ENCODE peak calls at places on chromosomes 11 and 22, in nine cellular contexts. F is SJSA1, M is colonic mucosa, G is adipocyte, L is brain microvascular endothelial cell, P is sigmoid colon, B is spleen, N is ovary, R is lower lobe of right lung. K is an unnamed sample. For H3K27me3, the result is how much of the 10 kb centered on the place peaks cover.

GRCh38 chr11:6646631-6647281 is 8.9 kb downstream of the DCHS1 start:
- DNase-seq in P (peak), G (peak), L (no peak), R (no peak), F (no peak), N (peak), M (peak), B (peak), K (peak)

GRCh38 chr22:46653596-46653995 is 33.4 kb downstream of the GRAMD4 start:
- DNase-seq in N (no peak), L (no peak), M (no peak), F (no peak), R (no peak), G (no peak), P (no peak), B (no peak), K (no peak)

GRCh38 chr11:130156108-130157022 is 3.2 kb upstream of the ST14 start:
- DNase-seq in B (no peak), F (peak), L (peak), N (no peak), G (no peak), R (no peak), M (peak), P (no peak), K (no peak)

GRCh38 chr11:55714982-55715888 is 53.2 kb downstream of the OR4C6 start:
- DNase-seq in M (no peak), R (no peak), F (no peak), P (no peak), G (no peak), L (no peak), N (no peak), B (no peak), K (no peak)

GRCh38 chr11:97622795-97623194 is 1233.0 kb downstream of the JRKL start:
- DNase-seq in F (no peak), R (no peak), L (no peak), B (no peak), G (no peak), P (no peak), N (no peak), M (no peak), K (no peak)

GRCh38 chr11:17208257-17208999 is 642 bp upstream of the PIK3C2A start:
- DNase-seq in L (peak), N (no peak), B (no peak), F (no peak), P (no peak), R (no peak), M (peak), G (peak), K (peak)

GRCh38 chr11:101442936-101443521 is 140.8 kb downstream of the TRPC6 start:
- DNase-seq in M (no peak), F (no peak), G (peak), B (no peak), L (no peak), N (no peak), P (no peak), R (no peak), K (no peak)

GRCh38 chr11:32861850-32862577 is 30.6 kb upstream of the QSER1 start:
- DNase-seq in B (no peak), R (no peak), G (no peak), M (no peak), N (no peak), P (no peak), F (no peak), L (no peak), K (no peak)

DNA sequence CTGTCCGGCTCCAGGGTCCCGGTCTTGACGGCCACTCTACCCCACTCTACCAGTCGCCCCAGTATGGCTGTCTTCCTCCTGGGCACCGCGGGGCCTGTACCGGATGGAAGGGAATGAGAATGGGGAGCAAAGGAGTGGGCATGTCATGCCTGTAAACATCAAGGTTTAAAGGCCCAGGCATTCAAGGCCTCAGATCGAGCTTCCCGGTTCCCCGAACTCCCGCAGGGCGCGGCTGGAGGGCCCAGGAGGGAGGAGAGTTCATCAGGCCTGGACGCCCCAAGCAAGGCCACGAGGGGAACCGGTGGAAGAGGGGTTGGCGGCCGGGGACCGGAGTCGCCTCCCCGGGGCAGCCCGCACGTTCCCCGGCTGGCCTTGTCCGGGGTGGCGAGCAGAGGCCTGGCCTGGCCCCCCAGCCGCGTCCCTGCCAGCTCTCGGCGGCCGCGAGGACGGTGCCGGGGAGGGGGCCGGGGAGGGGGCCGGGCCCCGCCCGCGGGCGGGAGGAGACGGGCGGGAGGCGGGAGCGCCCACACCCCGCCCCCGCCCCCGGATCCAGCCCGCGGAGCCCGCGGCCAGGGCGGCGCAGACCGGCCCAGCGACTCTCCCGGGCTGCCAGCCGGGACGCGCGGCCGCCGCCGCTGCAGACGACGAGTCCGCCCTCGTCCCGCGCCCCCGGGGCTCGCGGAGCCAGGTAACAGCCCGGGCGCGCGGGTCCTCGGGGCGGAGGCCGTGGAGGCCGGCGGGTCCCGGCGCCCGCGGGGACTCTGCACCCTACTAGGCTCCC is at the start of gene CDC42EP1:
- DNase-seq in N (peak), M (peak), R (peak), F (peak), L (no peak), B (no peak), G (peak), P (peak), K (no peak)
- H3K27me3 ChIP-seq in N (under half), M (under half), R (under half), F (under half), L (under half), B (under half), G (under half), P (under half), K (under half)

GRCh38 chr11:20668844-20669832 is at the start of gene NELL1:
- DNase-seq in B (no peak), M (no peak), R (no peak), N (no peak), P (no peak), G (no peak), L (no peak), F (no peak), K (no peak)

GRCh38 chr11:20672575-20672974 is 3.2 kb downstream of the NELL1 start:
- DNase-seq in R (no peak), P (no peak), F (no peak), N (no peak), B (no peak), G (peak), L (no peak), M (no peak), K (no peak)

GRCh38 chr11:20669833-20670684 is 673 bp downstream of the NELL1 start:
- DNase-seq in N (no peak), F (no peak), P (no peak), M (no peak), B (no peak), L (no peak), G (no peak), R (no peak), K (no peak)

GRCh38 chr11:20671856-20672546 is 2.6 kb downstream of the NELL1 start:
- DNase-seq in L (no peak), R (no peak), P (no peak), M (no peak), G (no peak), F (no peak), N (no peak), B (no peak), K (no peak)

GRCh38 chr11:20670932-20671403 is 1.6 kb downstream of the NELL1 start:
- DNase-seq in M (no peak), R (no peak), N (no peak), G (no peak), F (no peak), L (no peak), P (no peak), B (no peak), K (no peak)
- H3K27me3 ChIP-seq in M (under half), R (under half), N (under half), G (half or more), F (under half), L (under half), P (under half), B (half or more), K (under half)

DNA sequence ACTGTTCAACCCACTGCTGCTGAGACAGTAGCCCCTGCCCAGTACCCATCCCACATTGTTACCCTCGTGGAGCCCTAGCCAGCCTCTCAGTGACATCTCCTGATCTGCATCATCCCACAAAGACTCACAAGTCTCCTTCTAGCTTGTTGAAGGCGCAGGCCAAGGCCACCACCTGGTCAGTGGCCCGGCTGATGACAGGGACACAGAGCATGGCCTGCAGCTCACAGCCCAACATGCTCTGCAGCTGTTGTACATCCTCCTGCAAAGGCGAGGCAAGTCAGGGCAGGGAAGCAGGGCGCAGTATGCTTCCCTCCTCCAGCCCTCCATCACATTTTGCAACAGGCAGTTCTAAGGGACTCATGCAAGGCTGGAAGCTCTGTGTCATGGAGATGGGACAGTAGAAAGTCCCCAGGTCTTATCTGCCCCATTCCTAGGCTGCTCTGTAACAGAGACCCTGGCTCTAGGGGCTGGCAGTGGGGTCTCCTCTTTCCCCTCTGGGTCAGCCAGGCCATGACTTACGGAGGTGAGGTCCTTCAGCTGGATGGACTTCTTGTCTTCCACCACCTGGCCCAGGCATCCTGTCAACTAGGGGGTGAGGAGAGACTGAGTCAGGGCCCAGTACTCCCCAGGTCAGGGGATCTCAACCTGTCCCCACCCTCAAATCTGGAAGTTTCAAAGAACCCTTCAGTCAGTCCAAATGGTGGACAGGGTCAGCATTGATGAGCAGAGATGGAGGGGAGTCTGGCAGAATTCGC is 85.4 kb downstream of the PDE2A start:
- DNase-seq in R (no peak), G (no peak), M (no peak), B (no peak), L (no peak), N (no peak), F (no peak), P (peak), K (no peak)
- H3K27me3 ChIP-seq in R (half or more), G (half or more), M (under half), B (under half), L (under half), N (under half), F (under half), P (under half), K (under half)

DNA sequence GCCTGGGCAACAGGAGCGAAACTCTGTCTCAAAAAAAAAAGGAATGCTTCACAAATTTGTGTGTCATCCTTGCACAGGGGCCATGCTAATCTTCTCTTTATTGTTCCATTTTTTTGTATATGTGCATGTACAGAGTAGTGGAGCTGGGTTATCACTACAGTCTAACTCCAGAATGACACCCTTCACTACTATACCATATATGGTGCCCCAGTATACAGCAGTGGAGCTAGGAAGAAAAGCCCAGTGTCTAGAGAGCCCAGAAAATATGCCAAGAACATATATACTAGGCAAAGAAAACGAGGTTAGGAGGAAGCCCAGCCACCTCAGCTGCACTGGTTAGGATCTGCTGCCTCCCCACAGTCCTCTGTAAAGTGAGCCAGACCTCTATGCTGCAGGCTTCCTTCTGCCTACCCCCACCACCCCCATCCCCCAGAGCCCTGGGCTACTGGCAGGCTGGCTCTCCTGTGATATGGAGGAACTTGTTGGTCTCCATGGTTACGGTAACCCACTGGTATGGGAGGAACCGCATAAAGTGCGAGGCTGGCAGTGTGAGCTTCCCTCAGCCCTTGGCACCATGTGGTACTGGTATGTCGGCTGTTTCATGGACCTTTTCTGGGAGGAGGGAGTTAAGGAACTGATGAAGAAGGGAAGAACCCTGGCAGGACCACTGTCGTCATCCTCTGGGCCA is 34.3 kb downstream of the RCOR2 start:
- DNase-seq in N (no peak), P (no peak), M (no peak), R (peak), B (peak), G (no peak), F (no peak), L (no peak), K (no peak)
- H3K27me3 ChIP-seq in N (under half), P (under half), M (under half), R (under half), B (under half), G (under half), F (under half), L (under half), K (under half)

DNA sequence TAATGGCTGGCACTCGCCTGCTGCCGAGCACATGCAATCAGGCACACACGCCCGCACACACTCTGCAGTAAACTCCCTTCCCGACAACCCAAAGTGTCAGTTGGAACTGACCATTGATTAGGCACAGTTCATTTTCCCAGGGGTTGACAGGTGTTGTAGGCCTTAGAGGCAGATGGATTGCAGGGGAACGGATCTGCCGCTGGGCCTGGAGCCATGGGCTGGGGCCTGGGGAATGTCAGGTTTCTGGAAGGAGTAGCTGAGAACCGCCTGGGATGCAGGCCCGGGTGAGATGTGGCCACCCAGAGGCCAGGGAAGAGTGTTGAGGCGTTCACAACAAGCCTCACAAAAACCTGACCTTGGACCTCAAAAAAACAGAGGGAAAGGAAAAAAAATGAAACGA is 313.6 kb downstream of the BUD13 start:
- DNase-seq in L (no peak), R (no peak), P (peak), M (peak), F (no peak), G (no peak), N (peak), B (no peak), K (no peak)
- H3K27me3 ChIP-seq in L (under half), R (under half), P (under half), M (under half), F (under half), G (under half), N (under half), B (under half), K (under half)

GRCh38 chr11:71284525-71285092 is 32.2 kb upstream of the SHANK2 start:
- DNase-seq in G (no peak), P (peak), R (no peak), N (no peak), M (peak), F (no peak), B (no peak), L (no peak), K (no peak)

GRCh38 chr11:71282581-71283351 is 30.4 kb upstream of the SHANK2 start:
- DNase-seq in M (peak), R (no peak), B (no peak), N (no peak), F (no peak), G (no peak), P (peak), L (no peak), K (peak)

GRCh38 chr11:71285111-71285510 is 32.7 kb upstream of the SHANK2 start:
- DNase-seq in F (no peak), L (no peak), M (no peak), B (peak), R (no peak), N (no peak), P (peak), G (no peak), K (no peak)

GRCh38 chr11:71283960-71284359 is 31.6 kb upstream of the SHANK2 start:
- DNase-seq in P (peak), R (peak), M (peak), L (no peak), N (no peak), F (no peak), G (no peak), B (peak), K (no peak)

GRCh38 chr11:71286701-71287643 is 34.6 kb upstream of the SHANK2 start:
- DNase-seq in B (no peak), M (peak), N (no peak), L (peak), R (peak), F (peak), P (peak), G (peak), K (no peak)
- H3K27me3 ChIP-seq in B (under half), M (under half), N (under half), L (under half), R (under half), F (under half), P (under half), G (under half), K (under half)

GRCh38 chr22:22195265-22196017 is 49.1 kb upstream of the VPREB1 start:
- DNase-seq in F (no peak), G (peak), M (peak), N (peak), R (peak), P (no peak), L (peak), B (peak), K (no peak)

GRCh38 chr22:22198751-22199150 is 45.8 kb upstream of the VPREB1 start:
- DNase-seq in R (no peak), G (no peak), P (no peak), L (no peak), B (no peak), N (no peak), F (no peak), M (no peak), K (no peak)

GRCh38 chr22:22196018-22196533 is 48.5 kb upstream of the VPREB1 start:
- DNase-seq in N (no peak), L (no peak), R (no peak), P (no peak), G (no peak), B (no peak), M (no peak), F (no peak), K (no peak)

GRCh38 chr22:22197993-22198402 is 46.6 kb upstream of the VPREB1 start:
- DNase-seq in R (no peak), P (no peak), F (no peak), N (no peak), B (no peak), M (no peak), G (no peak), L (no peak), K (no peak)

DNA sequence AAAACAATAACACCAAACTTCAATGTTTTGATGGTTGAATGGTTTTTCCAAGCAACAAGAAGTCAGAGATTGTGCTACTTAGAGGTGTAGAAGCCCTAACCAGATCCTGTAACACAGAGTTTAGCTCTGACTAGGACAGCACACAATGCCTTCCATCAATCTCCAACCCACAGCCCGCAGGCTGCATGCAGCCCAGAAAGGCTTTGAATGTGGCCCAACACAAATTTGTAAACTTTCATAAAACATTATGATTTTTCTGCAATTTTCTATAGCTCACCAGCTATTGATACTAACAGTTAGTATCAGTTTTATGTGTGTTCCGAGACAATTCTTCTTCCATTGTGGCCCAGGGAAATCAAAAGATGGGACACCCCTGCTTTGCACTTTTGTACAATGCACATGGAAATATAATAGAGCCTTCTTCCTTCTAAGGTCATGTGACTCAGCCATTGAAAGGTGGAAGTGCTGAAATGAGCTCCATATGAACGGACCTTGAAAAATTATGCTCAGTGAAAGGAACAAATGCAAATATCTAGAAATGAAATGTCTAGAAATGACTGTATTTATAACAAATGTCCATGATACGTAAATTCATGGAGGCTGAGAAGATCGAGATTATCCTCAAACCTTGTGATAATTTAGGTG is 47.6 kb upstream of the VPREB1 start:
- DNase-seq in P (no peak), F (no peak), L (no peak), B (no peak), G (no peak), M (no peak), R (no peak), N (no peak), K (no peak)
- H3K27me3 ChIP-seq in P (under half), F (under half), L (under half), B (under half), G (half or more), M (under half), R (under half), N (under half), K (under half)

GRCh38 chr11:76664578-76665061 is 5.9 kb downstream of the LRRC32 start:
- DNase-seq in L (no peak), R (peak), B (peak), G (no peak), M (no peak), P (peak), N (no peak), F (no peak), K (no peak)
- H3K27me3 ChIP-seq in L (under half), R (under half), B (under half), G (under half), M (under half), P (under half), N (under half), F (under half), K (under half)

K was measured in right atrium auricular region.